ENCODE peak calls at places on chromosomes 5 and 9, in nine cellular contexts. W is neural progenitor cell, D is cardiac muscle cell, G is colonic mucosa, B is heart left ventricle, S is A549, M is left lung, I is heart right ventricle, H is body of pancreas. R is an unnamed sample. For H3K4me1, the result is how much of the 10 kb centered on the place peaks cover.

GRCh38 chr5:68953885-68954617 is 139.8 kb upstream of the SLC30A5 start:
- DNase-seq in W (no peak), D (no peak), G (peak), B (no peak), S (no peak), M (no peak), I (peak), H (peak), R (no peak)

GRCh38 chr9:96574455-96574854 is 45.2 kb downstream of the CDC14B start:
- DNase-seq in W (no peak), D (no peak), G (no peak), B (no peak), S (no peak), M (peak), I (no peak), H (no peak), R (no peak)

GRCh38 chr9:136122425-136123383 is 4.0 kb upstream of the TMEM250 start:
- DNase-seq in W (peak), D (peak), G (peak), B (peak), S (peak), M (peak), I (peak), H (peak), R (peak)

GRCh38 chr5:57862471-57863282 is 380.1 kb upstream of the ACTBL2 start:
- DNase-seq in W (no peak), D (peak), G (no peak), B (no peak), S (no peak), M (no peak), I (peak), H (no peak), R (no peak)

GRCh38 chr9:76703270-76703669 is 61.0 kb upstream of the PCA3 start:
- DNase-seq in W (no peak), D (no peak), G (no peak), B (no peak), S (no peak), M (peak), I (no peak), H (no peak), R (no peak)

GRCh38 chr5:66840527-66841013 is 244.4 kb downstream of the MAST4 start:
- DNase-seq in W (no peak), D (no peak), G (no peak), B (no peak), S (no peak), M (no peak), I (no peak), H (no peak), R (no peak)

GRCh38 chr5:140292212-140293040 is 10.5 kb downstream of the PFDN1 start:
- DNase-seq in W (no peak), D (no peak), G (no peak), B (no peak), S (no peak), M (no peak), I (no peak), H (no peak), R (no peak)

GRCh38 chr9:137027369-137028012 is 546 bp downstream of the ABCA2 start:
- DNase-seq in W (peak), D (peak), G (no peak), B (no peak), S (no peak), M (no peak), I (no peak), H (no peak), R (no peak)

GRCh38 chr9:21294325-21294724 is 10.8 kb downstream of the IFNA5 start:
- DNase-seq in W (no peak), D (no peak), G (no peak), B (no peak), S (peak), M (no peak), I (no peak), H (peak), R (no peak)

GRCh38 chr9:93151097-93151784 is 17.2 kb upstream of the NINJ1 start:
- DNase-seq in W (no peak), D (no peak), G (no peak), B (no peak), S (no peak), M (no peak), I (no peak), H (no peak), R (no peak)

GRCh38 chr9:91555132-91555531 is 131.5 kb upstream of the NFIL3 start:
- DNase-seq in W (no peak), D (no peak), G (no peak), B (no peak), S (no peak), M (no peak), I (no peak), H (no peak), R (no peak)

GRCh38 chr5:79301046-79301712 is 65.2 kb downstream of the JMY start:
- DNase-seq in W (no peak), D (no peak), G (no peak), B (no peak), S (no peak), M (no peak), I (no peak), H (no peak), R (no peak)

GRCh38 chr5:147534172-147534951 is 24.5 kb upstream of the DPYSL3 start:
- DNase-seq in W (no peak), D (no peak), G (no peak), B (no peak), S (no peak), M (no peak), I (no peak), H (no peak), R (no peak)

GRCh38 chr5:135894271-135894670 is 1.4 kb downstream of the IL9 start:
- DNase-seq in W (peak), D (peak), G (no peak), B (no peak), S (no peak), M (no peak), I (no peak), H (no peak), R (no peak)

GRCh38 chr9:124353811-124354274 is 61.4 kb downstream of the PSMB7 start:
- DNase-seq in W (no peak), D (no peak), G (no peak), B (no peak), S (no peak), M (no peak), I (no peak), H (no peak), R (peak)

GRCh38 chr5:10409504-10409903 is 32.2 kb upstream of the ROPN1L start:
- DNase-seq in W (no peak), D (no peak), G (no peak), B (no peak), S (no peak), M (no peak), I (no peak), H (no peak), R (no peak)

GRCh38 chr9:135091545-135091944 is 4.1 kb downstream of the OLFM1 start:
- DNase-seq in W (no peak), D (no peak), G (no peak), B (no peak), S (no peak), M (no peak), I (no peak), H (no peak), R (no peak)

GRCh38 chr9:127720031-127720864 is 4.4 kb downstream of the TTC16 start:
- DNase-seq in W (no peak), D (no peak), G (no peak), B (no peak), S (no peak), M (no peak), I (no peak), H (no peak), R (no peak)

GRCh38 chr5:10219068-10219467 is 30.6 kb downstream of the ATPSCKMT start:
- DNase-seq in W (no peak), D (no peak), G (no peak), B (no peak), S (no peak), M (no peak), I (no peak), H (no peak), R (no peak)

GRCh38 chr5:180143656-180144364 is 65.2 kb downstream of the RASGEF1C start:
- DNase-seq in W (no peak), D (no peak), G (no peak), B (no peak), S (no peak), M (no peak), I (no peak), H (no peak), R (no peak)

GRCh38 chr9:73219985-73220626 is 68.4 kb downstream of the ANXA1 start:
- DNase-seq in W (no peak), D (no peak), G (no peak), B (no peak), S (no peak), M (no peak), I (no peak), H (peak), R (no peak)

GRCh38 chr5:180128671-180129261 is 57.2 kb upstream of the RNF130 start:
- DNase-seq in W (no peak), D (no peak), G (no peak), B (no peak), S (no peak), M (peak), I (no peak), H (no peak), R (no peak)

GRCh38 chr9:21764736-21765245 is 37.6 kb upstream of the MTAP start:
- DNase-seq in W (no peak), D (no peak), G (no peak), B (no peak), S (no peak), M (no peak), I (no peak), H (no peak), R (no peak)

GRCh38 chr9:95807326-95807947 is 68.1 kb upstream of the ERCC6L2 start:
- DNase-seq in W (no peak), D (peak), G (no peak), B (peak), S (no peak), M (no peak), I (no peak), H (no peak), R (peak)

GRCh38 chr9:130779153-130779855 is 55.8 kb upstream of the ABL1 start:
- DNase-seq in W (no peak), D (no peak), G (no peak), B (no peak), S (no peak), M (no peak), I (no peak), H (no peak), R (no peak)

GRCh38 chr5:118891252-118891651 is 97.1 kb downstream of the DTWD2 start:
- DNase-seq in W (no peak), D (no peak), G (no peak), B (no peak), S (no peak), M (no peak), I (no peak), H (no peak), R (no peak)

GRCh38 chr5:142095651-142096330 is 12.8 kb upstream of the NDFIP1 start:
- DNase-seq in W (no peak), D (peak), G (no peak), B (no peak), S (no peak), M (no peak), I (peak), H (peak), R (no peak)

GRCh38 chr9:119257592-119257991 is 111.6 kb downstream of the BRINP1 start:
- DNase-seq in W (no peak), D (no peak), G (no peak), B (no peak), S (no peak), M (no peak), I (no peak), H (no peak), R (no peak)

GRCh38 chr9:5531251-5531972 is 21.1 kb downstream of the PDCD1LG2 start:
- DNase-seq in W (no peak), D (no peak), G (no peak), B (no peak), S (no peak), M (no peak), I (no peak), H (no peak), R (no peak)

GRCh38 chr5:181203093-181203711 is 1.8 kb downstream of the TRIM7 start:
- DNase-seq in W (no peak), D (no peak), G (no peak), B (no peak), S (no peak), M (no peak), I (no peak), H (peak), R (no peak)

DNA sequence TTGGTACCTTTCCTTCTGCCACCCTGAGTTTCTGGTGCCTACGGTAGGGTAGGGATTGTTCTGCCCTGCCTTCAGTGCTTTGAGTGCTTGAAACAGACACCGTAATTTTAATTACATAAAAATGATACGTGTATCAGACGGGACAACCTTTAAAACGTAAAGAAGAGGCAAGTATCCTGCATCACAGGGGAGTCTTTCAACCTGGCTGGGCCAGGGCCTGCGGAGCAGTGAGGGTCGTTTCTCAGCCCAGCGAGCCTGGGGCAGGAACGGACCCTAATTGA is 480 bp upstream of the DAB2IP start:
- DNase-seq in W (no peak), D (no peak), G (no peak), B (no peak), S (no peak), M (no peak), I (no peak), H (no peak), R (no peak)
- H3K4me3 ChIP-seq in W (peak), D (peak), G (peak), B (peak), S (peak), M (peak), I (peak), H (no peak), R (peak)

GRCh38 chr9:87425202-87425601 is 72.5 kb upstream of the DAPK1 start:
- DNase-seq in W (no peak), D (no peak), G (no peak), B (no peak), S (no peak), M (no peak), I (no peak), H (no peak), R (no peak)

GRCh38 chr9:87428659-87429058 is 69.0 kb upstream of the DAPK1 start:
- DNase-seq in W (no peak), D (no peak), G (no peak), B (no peak), S (no peak), M (no peak), I (no peak), H (peak), R (no peak)

GRCh38 chr9:87431831-87432230 is 65.8 kb upstream of the DAPK1 start:
- DNase-seq in W (no peak), D (no peak), G (no peak), B (no peak), S (no peak), M (no peak), I (no peak), H (no peak), R (no peak)

GRCh38 chr9:87422999-87423398 is 74.7 kb upstream of the DAPK1 start:
- DNase-seq in W (no peak), D (no peak), G (no peak), B (no peak), S (no peak), M (no peak), I (no peak), H (no peak), R (no peak)

GRCh38 chr9:87427851-87428506 is 69.7 kb upstream of the DAPK1 start:
- DNase-seq in W (no peak), D (no peak), G (no peak), B (no peak), S (no peak), M (no peak), I (no peak), H (no peak), R (no peak)
- TF ChIP-seq CTCF in W (no peak), D (no peak), G (no peak), B (no peak), S (no peak), M (no peak), I (no peak), H (no peak), R (no peak)

GRCh38 chr5:124593952-124594351 is 152.5 kb downstream of the ZNF608 start:
- DNase-seq in W (no peak), D (no peak), G (no peak), B (no peak), S (no peak), M (no peak), I (no peak), H (no peak), R (no peak)

GRCh38 chr5:124596595-124597388 is 149.6 kb downstream of the ZNF608 start:
- DNase-seq in W (no peak), D (no peak), G (no peak), B (no peak), S (peak), M (no peak), I (no peak), H (peak), R (no peak)

GRCh38 chr5:124602925-124603650 is 143.4 kb downstream of the ZNF608 start:
- DNase-seq in W (no peak), D (no peak), G (no peak), B (no peak), S (no peak), M (no peak), I (no peak), H (no peak), R (no peak)

GRCh38 chr5:124604419-124604818 is 142.0 kb downstream of the ZNF608 start:
- DNase-seq in W (peak), D (peak), G (no peak), B (no peak), S (no peak), M (no peak), I (no peak), H (no peak), R (no peak)

DNA sequence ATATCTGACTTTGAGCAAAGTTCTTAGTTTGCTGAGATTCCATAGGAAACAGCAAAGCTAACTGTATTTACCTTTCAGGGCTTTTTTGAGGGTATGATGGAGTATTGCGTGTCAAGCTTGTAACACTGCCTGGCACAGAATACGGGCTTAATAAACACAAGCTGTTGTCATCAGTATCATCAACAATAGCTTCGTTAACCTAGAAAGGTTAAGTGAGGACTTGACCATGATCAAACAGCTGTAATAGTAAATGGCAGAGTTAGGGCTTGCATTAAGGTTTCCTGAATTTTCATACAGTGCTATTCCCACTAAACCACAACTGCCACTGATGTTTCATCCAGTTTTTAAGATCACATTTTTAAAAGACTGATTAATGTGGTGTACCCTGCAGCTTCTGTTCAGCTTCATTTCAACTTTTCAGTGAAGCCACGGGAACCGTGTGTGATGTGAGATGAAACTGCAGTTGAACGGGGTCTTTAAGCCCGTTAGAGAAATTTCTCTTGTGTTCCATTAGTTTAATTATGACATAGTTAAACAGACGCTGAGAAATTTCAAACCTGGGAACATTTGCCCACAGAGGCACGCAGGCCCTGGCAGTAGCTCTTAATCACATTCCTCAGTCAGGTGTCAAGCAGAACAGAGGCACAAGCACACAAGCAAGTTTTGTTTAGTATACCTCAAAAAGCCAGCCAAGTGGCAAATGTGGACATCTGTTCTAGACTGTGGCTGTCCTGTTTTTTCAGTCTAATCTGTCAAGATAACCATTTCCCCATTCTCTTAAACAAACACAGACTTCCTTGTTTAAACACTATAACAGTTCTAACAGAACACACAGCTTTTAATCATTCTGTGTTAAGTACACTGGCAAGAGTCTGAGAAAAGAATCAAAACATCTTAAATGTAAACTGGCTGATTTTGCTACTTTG is 147.1 kb downstream of the ZNF608 start:
- DNase-seq in W (no peak), D (peak), G (peak), B (peak), S (peak), M (no peak), I (peak), H (peak), R (no peak)
- H3K4me1 ChIP-seq in W (under half), D (under half), G (under half), B (under half), S (under half), M (under half), I (under half), H (under half), R (under half)

GRCh38 chr5:73437126-73438047 is 11.2 kb downstream of the FOXD1 start:
- DNase-seq in W (peak), D (peak), G (peak), B (no peak), S (peak), M (no peak), I (no peak), H (no peak), R (no peak)

GRCh38 chr5:73435640-73436534 is 12.7 kb downstream of the FOXD1 start:
- DNase-seq in W (peak), D (no peak), G (no peak), B (no peak), S (no peak), M (no peak), I (no peak), H (no peak), R (no peak)

GRCh38 chr5:73434921-73435320 is 13.7 kb downstream of the FOXD1 start:
- DNase-seq in W (no peak), D (no peak), G (no peak), B (no peak), S (no peak), M (no peak), I (no peak), H (no peak), R (no peak)

GRCh38 chr5:73438048-73438896 is 10.3 kb downstream of the FOXD1 start:
- DNase-seq in W (no peak), D (no peak), G (no peak), B (no peak), S (no peak), M (no peak), I (no peak), H (no peak), R (no peak)

DNA sequence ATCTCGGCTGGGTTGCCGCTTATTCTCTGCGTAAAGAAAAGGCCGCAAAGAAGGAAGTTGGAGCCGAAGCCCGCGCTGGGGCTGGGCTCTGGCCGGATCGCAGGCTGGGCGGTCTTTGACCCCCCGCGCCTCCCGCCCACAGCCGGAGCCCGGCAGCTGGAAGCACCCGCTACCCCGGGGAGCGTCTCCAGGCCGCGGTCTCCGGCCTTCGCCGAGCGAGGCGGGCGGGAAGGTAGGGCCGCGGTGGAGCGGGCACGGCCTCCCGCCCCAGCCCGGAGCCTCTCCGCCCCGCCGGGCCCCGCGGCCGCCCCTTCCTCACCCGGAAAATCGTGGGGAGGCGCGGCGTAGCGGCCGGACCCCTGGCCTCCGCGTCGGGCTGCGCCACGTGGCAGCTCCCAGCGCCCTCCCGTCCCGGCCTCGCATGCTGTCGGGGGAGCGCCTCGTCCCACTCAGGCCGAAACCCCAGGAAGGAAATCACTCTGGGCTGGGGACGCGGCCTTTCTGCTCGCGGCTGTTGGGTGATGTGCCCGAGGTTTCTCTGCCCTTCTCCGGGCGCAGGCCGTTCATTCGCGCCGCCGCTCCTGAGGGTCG is 11.9 kb downstream of the FOXD1 start:
- DNase-seq in W (no peak), D (no peak), G (no peak), B (no peak), S (no peak), M (no peak), I (no peak), H (no peak), R (no peak)
- H3K4me3 ChIP-seq in W (peak), D (peak), G (peak), B (peak), S (no peak), M (no peak), I (peak), H (no peak), R (peak)

DNA sequence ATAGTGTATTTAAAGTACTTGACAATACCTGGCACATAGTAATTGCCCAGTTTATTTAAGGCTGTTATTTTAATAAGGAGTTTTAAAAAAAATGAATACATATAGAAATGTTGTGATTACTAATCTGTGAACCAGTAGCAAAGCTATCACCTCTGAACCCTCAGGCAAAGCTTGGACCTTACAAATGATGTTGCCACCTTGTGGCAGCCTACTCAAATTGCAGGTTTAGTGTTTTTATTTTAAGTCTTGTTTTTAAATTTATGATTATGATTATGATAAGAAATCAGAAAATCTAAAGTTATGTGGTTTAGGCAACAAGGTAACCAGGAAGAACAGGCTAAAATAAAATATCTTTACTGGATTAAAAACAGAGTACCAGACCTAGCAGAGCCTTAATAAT is 35.8 kb downstream of the PPARGC1B start:
- DNase-seq in W (no peak), D (no peak), G (no peak), B (no peak), S (no peak), M (no peak), I (no peak), H (no peak), R (no peak)
- TF ChIP-seq CTCF in W (peak), D (peak), G (peak), B (peak), S (peak), M (no peak), I (peak), H (no peak), R (no peak)